ENCODE peak calls at places on chromosomes 6 and 20, in nine cellular contexts. M is lower lobe of right lung; V is fibroblast of mammary gland; C is tibial artery; U is CD8-positive, alpha-beta T cell; L is left ventricle myocardium inferior; E is uterus; I is fibroblast of pulmonary artery; B is GM23248. X is an unnamed sample.

GRCh38 chr6:159728552-159728951 is 1.2 kb downstream of the WTAP start:
- DNase-seq in M (no peak), V (peak; percentile 22), C (no peak), U (no peak), L (no peak), E (no peak), I (no peak), B (peak; percentile 24), X (no peak)

GRCh38 chr6:44101832-44102231 is 25.4 kb downstream of the MRPL14 start:
- DNase-seq in M (no peak), V (no peak), C (no peak), U (no peak), L (no peak), E (no peak), I (no peak), B (no peak), X (no peak)

GRCh38 chr6:122580731-122581130 is 29.5 kb upstream of the PKIB start:
- DNase-seq in M (no peak), V (peak; percentile 14), C (no peak), U (no peak), L (no peak), E (no peak), I (no peak), B (peak; percentile 2), X (no peak)

GRCh38 chr6:163748036-163748435 is 333.5 kb downstream of the QKI start:
- DNase-seq in M (no peak), V (no peak), C (no peak), U (no peak), L (no peak), E (no peak), I (no peak), B (no peak), X (no peak)

GRCh38 chr6:17064975-17065374 is 36.9 kb upstream of the STMND1 start:
- DNase-seq in M (no peak), V (no peak), C (no peak), U (no peak), L (no peak), E (no peak), I (no peak), B (no peak), X (no peak)

GRCh38 chr20:2535711-2536561 is 437 bp upstream of the TMC2 start:
- DNase-seq in M (no peak), V (no peak), C (no peak), U (no peak), L (no peak), E (no peak), I (no peak), B (no peak), X (no peak)

GRCh38 chr20:38635721-38636285 is 34.2 kb downstream of the ARHGAP40 start:
- DNase-seq in M (no peak), V (peak; percentile 76), C (no peak), U (no peak), L (no peak), E (no peak), I (peak; percentile 33), B (peak; percentile 55), X (no peak)

GRCh38 chr6:27720607-27721580 is 191.3 kb downstream of the OR2B2 start:
- DNase-seq in M (no peak), V (peak; percentile 79), C (no peak), U (no peak), L (no peak), E (no peak), I (peak; percentile 20), B (peak; percentile 16), X (no peak)

GRCh38 chr20:20022498-20022897 is 5.3 kb downstream of the NAA20 start:
- DNase-seq in M (no peak), V (no peak), C (no peak), U (no peak), L (no peak), E (no peak), I (no peak), B (no peak), X (no peak)

GRCh38 chr6:52539607-52540006 is 37.3 kb downstream of the TRAM2 start:
- DNase-seq in M (no peak), V (peak; percentile 84), C (no peak), U (no peak), L (no peak), E (no peak), I (no peak), B (peak; percentile 90), X (no peak)

GRCh38 chr20:33316343-33316742 is 33.3 kb downstream of the BPIFB1 start:
- DNase-seq in M (no peak), V (no peak), C (no peak), U (no peak), L (no peak), E (no peak), I (no peak), B (no peak), X (no peak)

GRCh38 chr20:33316958-33317357 is 33.9 kb downstream of the BPIFB1 start:
- DNase-seq in M (no peak), V (no peak), C (no peak), U (no peak), L (no peak), E (no peak), I (no peak), B (no peak), X (no peak)

GRCh38 chr20:33319986-33320385 is 37.0 kb downstream of the BPIFB1 start:
- DNase-seq in M (no peak), V (no peak), C (no peak), U (no peak), L (no peak), E (no peak), I (no peak), B (no peak), X (no peak)

GRCh38 chr20:33317424-33318095 is 34.5 kb downstream of the BPIFB1 start:
- DNase-seq in M (no peak), V (no peak), C (no peak), U (no peak), L (no peak), E (no peak), I (no peak), B (no peak), X (no peak)

GRCh38 chr20:33318096-33318429 is 35.0 kb downstream of the BPIFB1 start:
- DNase-seq in M (no peak), V (no peak), C (no peak), U (no peak), L (no peak), E (no peak), I (no peak), B (no peak), X (no peak)
- H3K4me3 ChIP-seq in M (no peak overlapping the region), V (no peak overlapping the region), C (no peak overlapping the region), U (no peak overlapping the region), L (no peak overlapping the region), E (no peak overlapping the region), I (no peak overlapping the region), B (no peak overlapping the region), X (no peak overlapping the region)

GRCh38 chr6:39078695-39079094 is 30.1 kb downstream of the GLP1R start:
- DNase-seq in M (no peak), V (no peak), C (no peak), U (peak; percentile 32), L (no peak), E (no peak), I (no peak), B (no peak), X (no peak)

GRCh38 chr6:39077882-39078594 is 29.5 kb downstream of the GLP1R start:
- DNase-seq in M (no peak), V (no peak), C (no peak), U (peak; percentile 37), L (no peak), E (no peak), I (no peak), B (no peak), X (no peak)

GRCh38 chr6:39080246-39080875 is 31.8 kb downstream of the GLP1R start:
- DNase-seq in M (no peak), V (no peak), C (no peak), U (no peak), L (no peak), E (no peak), I (no peak), B (no peak), X (no peak)

GRCh38 chr6:39079197-39079596 is 30.6 kb downstream of the GLP1R start:
- DNase-seq in M (no peak), V (no peak), C (no peak), U (no peak), L (no peak), E (no peak), I (no peak), B (no peak), X (no peak)

GRCh38 chr6:39079726-39080125 is 31.1 kb downstream of the GLP1R start:
- DNase-seq in M (no peak), V (no peak), C (no peak), U (no peak), L (no peak), E (no peak), I (no peak), B (no peak), X (no peak)
- H3K4me3 ChIP-seq in M (no peak overlapping the region), V (no peak overlapping the region), C (no peak overlapping the region), U (no peak overlapping the region), L (no peak overlapping the region), E (no peak overlapping the region), I (no peak overlapping the region), B (no peak overlapping the region), X (no peak overlapping the region)

DNA sequence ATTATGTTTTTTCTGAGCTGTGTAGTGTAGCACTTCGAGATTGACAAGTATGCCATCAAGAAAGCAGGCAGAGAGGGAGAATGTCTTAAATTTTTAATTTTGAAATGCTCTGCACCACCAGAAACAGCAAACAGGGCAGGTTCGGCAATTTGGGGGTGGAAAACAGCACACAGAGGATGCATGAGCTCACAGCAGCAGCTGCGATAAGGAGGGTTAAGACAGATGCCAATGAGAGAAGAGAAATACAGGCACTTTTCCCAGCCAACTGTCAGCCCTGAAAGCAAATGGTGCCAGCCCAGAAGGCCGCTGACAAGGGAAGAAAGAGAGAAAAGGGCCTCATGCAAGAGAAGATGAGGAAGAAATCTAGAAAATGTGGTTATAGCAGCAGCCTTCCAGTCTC is 15.1 kb upstream of the SNRPB2 start:
- DNase-seq in M (no peak), V (no peak), C (no peak), U (no peak), L (no peak), E (no peak), I (no peak), B (no peak), X (no peak)
- H3K4me3 ChIP-seq in M (no peak overlapping the region), V (no peak overlapping the region), C (no peak overlapping the region), U (no peak overlapping the region), L (no peak overlapping the region), E (no peak overlapping the region), I (no peak overlapping the region), B (no peak overlapping the region), X (no peak overlapping the region)

DNA sequence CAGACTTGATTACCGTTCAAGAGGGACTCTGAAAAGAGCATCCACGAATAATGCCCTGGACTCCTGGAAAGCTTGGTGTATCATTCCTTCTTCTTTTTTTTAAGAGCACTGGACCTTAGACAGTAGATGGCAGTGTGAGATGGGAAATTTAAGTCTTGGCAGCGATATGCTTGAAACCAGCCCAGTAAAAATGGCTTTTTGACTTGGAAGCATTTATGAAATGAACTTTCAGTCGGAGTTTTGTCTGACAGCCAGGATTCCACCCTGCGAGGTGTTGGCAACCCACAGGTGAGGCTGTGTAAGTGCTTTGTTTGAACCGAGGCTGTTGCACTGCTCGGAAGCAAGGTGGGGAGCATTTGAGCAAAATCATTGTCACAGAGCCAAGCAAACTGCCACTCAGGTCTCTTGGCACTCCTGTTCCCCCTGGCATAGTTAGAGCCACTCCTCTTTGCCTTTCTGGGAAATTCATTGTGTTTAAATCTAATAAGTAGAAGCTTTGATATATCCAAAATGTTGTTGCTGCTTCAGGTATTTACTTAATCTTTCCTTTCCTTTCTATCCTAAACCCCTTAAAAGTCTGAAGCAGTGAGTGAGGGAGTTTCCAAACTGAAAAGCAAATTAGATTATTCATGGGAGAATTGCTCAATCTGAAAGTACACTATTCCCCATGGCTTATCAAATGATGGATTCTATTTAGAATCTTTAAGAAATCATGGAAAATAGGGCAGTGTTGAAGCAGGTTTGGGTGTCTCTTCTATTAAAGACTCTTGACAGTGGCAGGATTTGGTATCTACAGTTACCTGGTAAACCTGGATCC is 272.8 kb upstream of the SLC35B3 start:
- DNase-seq in M (peak; percentile 51), V (peak; percentile 1), C (no peak), U (no peak), L (no peak), E (no peak), I (peak; percentile 4), B (peak; percentile 29), X (peak; percentile 37)
- H3K4me3 ChIP-seq in M (peak overlapping the region; percentile 15), V (no peak overlapping the region), C (no peak overlapping the region), U (no peak overlapping the region), L (peak overlapping the region; percentile 54), E (no peak overlapping the region), I (no peak overlapping the region), B (no peak overlapping the region), X (peak overlapping the region; percentile 31)

X was measured in retinal pigment epithelial cell.